ENCODE peak calls at places on chromosomes 2 and 18, in six cellular contexts. E is hepatocyte, Z is GM23338, A is HCT116, T is PC-9, B is PC-3. L is an unnamed sample.

GRCh38 chr2:95388091-95388692 is 14.3 kb upstream of the FAHD2A start:
- DNase-seq in A (no peak), T (no peak), Z (no peak), B (no peak), E (no peak), L (no peak)

GRCh38 chr2:85988210-85988913 is 99.6 kb upstream of the ST3GAL5 start:
- DNase-seq in A (no peak), T (no peak), E (no peak), B (no peak), Z (no peak), L (peak; percentile 14)

GRCh38 chr2:190250421-190250820 is 69.2 kb downstream of the HIBCH start:
- DNase-seq in T (no peak), Z (no peak), E (no peak), A (no peak), B (no peak), L (no peak)

GRCh38 chr18:35049111-35050003 is 8.1 kb downstream of the MAPRE2 start:
- DNase-seq in T (no peak), E (no peak), B (no peak), A (no peak), Z (no peak), L (no peak)

GRCh38 chr2:177712462-177712861 is 319.9 kb downstream of the AGPS start:
- DNase-seq in B (no peak), A (no peak), Z (no peak), E (no peak), T (no peak), L (no peak)

GRCh38 chr18:51617167-51617566 is 419.7 kb upstream of the MEX3C start:
- DNase-seq in E (no peak), T (no peak), B (peak; percentile 54), A (no peak), Z (no peak), L (peak; percentile 6)

GRCh38 chr2:162011718-162012564 is 62.1 kb downstream of the DPP4 start:
- DNase-seq in B (no peak), Z (no peak), T (no peak), E (no peak), A (no peak), L (no peak)

GRCh38 chr2:154527962-154528361 is 170.5 kb upstream of the KCNJ3 start:
- DNase-seq in B (no peak), T (no peak), Z (no peak), E (no peak), A (no peak), L (no peak)

GRCh38 chr18:59715966-59716369 is 18.7 kb upstream of the CCBE1 start:
- DNase-seq in T (peak; percentile 31), A (peak; percentile 8), B (peak; percentile 95), Z (no peak), E (no peak), L (peak; percentile 96)

GRCh38 chr18:58222439-58223125 is 178.6 kb downstream of the NEDD4L start:
- DNase-seq in A (no peak), T (no peak), B (peak; percentile 51), Z (no peak), E (no peak), L (peak; percentile 70)

GRCh38 chr2:144587306-144587705 is 67.4 kb upstream of the ZEB2 start:
- DNase-seq in T (no peak), Z (no peak), B (no peak), A (no peak), E (no peak), L (no peak)

GRCh38 chr2:62744603-62745002 is 39.1 kb downstream of the EHBP1 start:
- DNase-seq in Z (peak; percentile 30), A (no peak), B (no peak), T (no peak), E (no peak), L (no peak)

GRCh38 chr2:8039732-8040131 is 642.1 kb upstream of the ID2 start:
- DNase-seq in Z (no peak), B (no peak), T (no peak), E (no peak), A (no peak), L (no peak)

GRCh38 chr2:237598468-237599208 is 8.1 kb upstream of the RAB17 start:
- DNase-seq in Z (no peak), T (no peak), A (no peak), B (no peak), E (no peak), L (no peak)

GRCh38 chr2:96551605-96552283 is 15.2 kb downstream of the ARID5A start:
- DNase-seq in B (no peak), T (no peak), Z (no peak), A (no peak), E (no peak), L (no peak)

GRCh38 chr2:172102858-172103359 is at the start of gene DLX2:
- DNase-seq in T (peak; percentile 93), A (peak; percentile 85), Z (peak; percentile 98), B (peak; percentile 92), E (peak; percentile 95), L (peak; percentile 97)

GRCh38 chr2:19837235-19837766 is 64.5 kb downstream of the TTC32 start:
- DNase-seq in A (no peak), Z (no peak), T (no peak), B (no peak), E (no peak), L (no peak)

GRCh38 chr2:201786471-201786870 is 5.7 kb upstream of the ALS2 start:
- DNase-seq in T (no peak), B (no peak), A (no peak), E (no peak), Z (no peak), L (peak; percentile 52)

GRCh38 chr2:42351864-42352263 is 9.2 kb downstream of the COX7A2L start:
- DNase-seq in E (no peak), T (no peak), A (no peak), B (no peak), Z (no peak), L (no peak)

GRCh38 chr2:28568533-28568932 is 72.7 kb downstream of the PLB1 start:
- DNase-seq in E (peak; percentile 35), A (no peak), B (peak; percentile 84), Z (no peak), T (no peak), L (peak; percentile 22)

GRCh38 chr18:9365406-9365805 is 30.8 kb downstream of the TWSG1 start:
- DNase-seq in A (no peak), E (no peak), B (peak; percentile 46), Z (no peak), T (no peak), L (peak; percentile 38)

GRCh38 chr2:203427061-203427460 is 98.9 kb downstream of the ABI2 start:
- DNase-seq in B (peak; percentile 14), T (no peak), Z (no peak), E (no peak), A (no peak), L (peak; percentile 92)

GRCh38 chr2:241020201-241020600 is 21.8 kb downstream of the SNED1 start:
- DNase-seq in E (no peak), Z (no peak), A (no peak), B (no peak), T (no peak), L (no peak)

GRCh38 chr2:209610631-209611030 is 161.0 kb upstream of the UNC80 start:
- DNase-seq in Z (no peak), A (no peak), T (no peak), B (no peak), E (no peak), L (no peak)

GRCh38 chr2:69992310-69993047 is 31.0 kb upstream of the ASPRV1 start:
- DNase-seq in Z (no peak), T (no peak), B (no peak), A (no peak), E (no peak), L (no peak)

GRCh38 chr18:28176933-28177827 is at the start of gene CDH2:
- DNase-seq in T (peak; percentile 16), E (peak; percentile 88), B (peak; percentile 82), A (no peak), Z (peak; percentile 86), L (peak; percentile 91)

GRCh38 chr2:117945296-117945695 is 68.6 kb downstream of the CCDC93 start:
- DNase-seq in A (no peak), T (no peak), B (peak; percentile 31), Z (no peak), E (no peak), L (no peak)
- H3K9me2 ChIP-seq in A (no peaks in the 10 kb centered on the region), T (no peaks in the 10 kb centered on the region), B (no peaks in the 10 kb centered on the region), Z (no peaks in the 10 kb centered on the region), E (no peaks in the 10 kb centered on the region), L (no peaks in the 10 kb centered on the region)

DNA sequence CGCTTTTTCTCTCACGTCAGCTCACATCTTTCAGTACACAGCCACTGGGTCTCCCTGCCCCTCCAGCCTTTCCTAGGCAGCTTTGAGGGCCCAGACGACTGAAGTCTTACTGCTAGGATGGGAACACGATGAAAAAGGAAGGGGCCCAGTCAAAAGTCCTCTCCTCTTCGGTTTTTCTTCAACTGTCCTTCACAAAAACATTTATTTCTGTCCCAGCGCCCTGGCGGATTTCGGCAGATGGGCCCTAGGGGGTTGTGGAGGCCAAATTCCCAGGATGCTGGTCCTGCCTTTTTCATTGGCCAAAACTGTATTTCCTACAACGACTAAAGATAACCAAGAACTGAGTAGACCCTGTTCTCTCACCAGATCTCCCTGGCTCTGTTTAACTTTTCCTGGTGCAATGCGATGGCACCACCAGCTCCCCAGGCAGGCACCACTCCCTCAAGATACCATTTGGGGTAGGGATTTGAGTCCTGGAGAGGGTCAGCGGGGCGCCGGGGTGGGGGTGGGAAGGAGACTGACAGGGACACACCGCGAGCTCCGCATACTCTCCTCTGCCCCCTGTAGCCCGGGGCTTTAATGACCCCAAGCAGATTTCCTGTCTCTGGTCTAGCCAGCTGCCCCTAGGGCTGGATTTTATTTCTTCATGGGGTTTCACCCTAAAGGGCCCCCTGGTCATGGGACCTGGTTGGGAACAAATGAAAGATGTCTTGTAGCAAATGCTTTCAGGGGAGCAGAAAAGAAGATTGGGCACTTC is 7.4 kb downstream of the SIX2 start:
- DNase-seq in Z (peak; percentile 72), A (no peak), E (no peak), B (no peak), T (no peak), L (no peak)
- TF ChIP-seq EZH2 in Z (peak; percentile 90), A (no peak), E (no peak), B (no peak), T (no peak), L (no peak)

DNA sequence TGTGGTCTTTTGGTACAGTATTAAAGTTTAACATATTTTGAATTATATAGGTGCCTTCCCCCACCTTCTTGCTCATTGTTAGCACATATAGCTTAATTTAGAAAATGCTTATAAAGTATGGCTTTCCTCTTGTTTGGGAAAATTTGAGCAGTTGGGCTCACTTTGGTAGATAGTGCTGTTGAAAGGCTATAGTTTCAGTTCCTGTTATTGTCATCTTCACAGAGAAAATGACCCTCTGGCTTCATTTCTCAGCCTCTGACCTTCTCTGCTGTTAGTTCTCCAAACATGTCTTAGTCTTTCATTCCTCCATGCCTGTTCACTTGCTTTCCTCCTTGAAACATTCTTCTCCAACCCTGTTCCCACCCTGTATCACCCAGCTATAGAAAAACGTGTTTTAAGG is 200.6 kb downstream of the WDR7 start:
- DNase-seq in B (no peak), T (no peak), Z (no peak), E (no peak), A (no peak), L (no peak)
- H3K9me2 ChIP-seq in B (no peaks in the 10 kb centered on the region), T (no peaks in the 10 kb centered on the region), Z (peaks cover 5% of the 10 kb centered on the region), E (no peaks in the 10 kb centered on the region), A (no peaks in the 10 kb centered on the region), L (no peaks in the 10 kb centered on the region)

DNA sequence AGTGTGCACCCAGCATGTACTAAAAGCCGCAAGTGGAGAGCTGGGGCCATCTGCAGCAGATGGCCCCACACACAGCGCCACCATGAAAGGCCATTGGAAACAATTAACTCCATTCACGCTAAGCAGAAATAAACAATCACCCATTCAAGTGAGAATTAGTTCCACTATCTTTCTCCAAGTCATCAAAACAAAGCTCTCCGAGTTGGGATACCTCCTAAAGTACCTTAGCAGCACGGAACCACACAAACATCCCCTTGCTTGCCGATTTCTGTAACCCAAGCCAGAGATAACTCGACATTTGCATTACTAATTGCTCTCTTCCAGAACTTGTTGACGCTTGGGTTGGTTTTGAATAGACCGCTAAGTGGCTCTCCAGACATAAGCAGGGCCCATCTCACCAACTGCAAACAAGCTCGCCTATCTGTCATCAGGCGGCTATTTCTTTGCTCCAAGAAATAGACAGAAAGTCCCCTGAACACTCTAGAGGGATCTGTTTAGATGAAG is 840.6 kb upstream of the SALL3 start:
- DNase-seq in B (no peak), A (no peak), Z (no peak), T (no peak), E (no peak), L (no peak)
- TF ChIP-seq EZH2 in B (no peak), A (no peak), Z (no peak), T (no peak), E (no peak), L (no peak)